ENCODE peak calls at places on chromosomes 11 and 22, in nine cellular contexts. Y is CD8-positive, alpha-beta T cell; A is cardiac fibroblast; I is transverse colon; V is nephron progenitor cell; K is IMR-90; G is heart left ventricle; M is MM.1S; Q is NB4. F is an unnamed sample.

GRCh38 chr11:8983552-8983951 is 19.3 kb upstream of the TMEM9B start:
- DNase-seq in Y (no peak), A (no peak), I (no peak), V (no peak), K (no peak), G (no peak), M (no peak), Q (no peak), F (no peak)

GRCh38 chr11:88179966-88180629 is 4.9 kb upstream of the RAB38 start:
- DNase-seq in Y (no peak), A (peak), I (no peak), V (no peak), K (peak), G (no peak), M (no peak), Q (no peak), F (no peak)

GRCh38 chr22:40065981-40066380 is 71.2 kb downstream of the FAM83F start:
- DNase-seq in Y (no peak), A (no peak), I (no peak), V (no peak), K (no peak), G (no peak), M (no peak), Q (no peak), F (no peak)

GRCh38 chr22:22730655-22731373 is 86.4 kb downstream of the GGTLC2 start:
- DNase-seq in Y (no peak), A (no peak), I (no peak), V (no peak), K (no peak), G (no peak), M (no peak), Q (no peak), F (no peak)

GRCh38 chr11:19164230-19164855 is 37.4 kb downstream of the CSRP3 start:
- DNase-seq in Y (no peak), A (no peak), I (no peak), V (no peak), K (no peak), G (no peak), M (no peak), Q (no peak), F (no peak)

GRCh38 chr11:6437993-6438392 is 2.8 kb downstream of the HPX start:
- DNase-seq in Y (no peak), A (no peak), I (no peak), V (no peak), K (no peak), G (no peak), M (no peak), Q (peak), F (no peak)

GRCh38 chr22:20001082-20001638 is 15.5 kb downstream of the ARVCF start:
- DNase-seq in Y (no peak), A (peak), I (no peak), V (no peak), K (peak), G (no peak), M (no peak), Q (peak), F (no peak)

GRCh38 chr22:41285441-41285819 is 557 bp downstream of the RANGAP1 start:
- DNase-seq in Y (peak), A (peak), I (peak), V (peak), K (peak), G (peak), M (peak), Q (peak), F (peak)

GRCh38 chr11:131999084-131999483 is 628.7 kb downstream of the NTM start:
- DNase-seq in Y (no peak), A (peak), I (no peak), V (no peak), K (no peak), G (no peak), M (no peak), Q (no peak), F (no peak)

GRCh38 chr11:131408011-131408640 is 37.7 kb downstream of the NTM start:
- DNase-seq in Y (no peak), A (no peak), I (no peak), V (peak), K (peak), G (no peak), M (peak), Q (peak), F (peak)

GRCh38 chr11:57467508-57468157 is 7.3 kb downstream of the RTN4RL2 start:
- DNase-seq in Y (no peak), A (no peak), I (no peak), V (no peak), K (no peak), G (no peak), M (no peak), Q (no peak), F (no peak)

GRCh38 chr11:12403995-12404345 is 26.6 kb downstream of the PARVA start:
- DNase-seq in Y (no peak), A (no peak), I (no peak), V (no peak), K (no peak), G (no peak), M (no peak), Q (no peak), F (no peak)

GRCh38 chr11:116540645-116541044 is 232.1 kb downstream of the BUD13 start:
- DNase-seq in Y (no peak), A (no peak), I (no peak), V (no peak), K (no peak), G (no peak), M (no peak), Q (no peak), F (no peak)

GRCh38 chr11:78030429-78031325 is 7.6 kb upstream of the KCTD14 start:
- DNase-seq in Y (no peak), A (peak), I (peak), V (no peak), K (peak), G (peak), M (no peak), Q (no peak), F (no peak)

GRCh38 chr11:125570952-125571351 is 1.7 kb downstream of the EI24 start:
- DNase-seq in Y (no peak), A (no peak), I (no peak), V (no peak), K (no peak), G (no peak), M (no peak), Q (no peak), F (no peak)

GRCh38 chr22:32354360-32355351 is 3.0 kb upstream of the RFPL3 start:
- DNase-seq in Y (no peak), A (peak), I (no peak), V (no peak), K (peak), G (no peak), M (no peak), Q (peak), F (no peak)

GRCh38 chr11:46243796-46244109 is 33.7 kb upstream of the CREB3L1 start:
- DNase-seq in Y (no peak), A (no peak), I (no peak), V (no peak), K (no peak), G (no peak), M (no peak), Q (no peak), F (no peak)
- TF ChIP-seq CTCF in Y (no peak), A (no peak), I (no peak), V (no peak), K (no peak), G (no peak), M (no peak), Q (no peak), F (no peak)

GRCh38 chr11:92388380-92388779 is 163.8 kb downstream of the FAT3 start:
- DNase-seq in Y (no peak), A (peak), I (no peak), V (no peak), K (no peak), G (no peak), M (no peak), Q (no peak), F (no peak)
- TF ChIP-seq CTCF in Y (no peak), A (peak), I (no peak), V (peak), K (no peak), G (peak), M (no peak), Q (no peak), F (peak)

GRCh38 chr22:29641052-29641780 is 37.8 kb downstream of the NF2 start:
- DNase-seq in Y (no peak), A (no peak), I (peak), V (no peak), K (peak), G (no peak), M (peak), Q (no peak), F (no peak)
- TF ChIP-seq CTCF in Y (no peak), A (no peak), I (no peak), V (no peak), K (no peak), G (no peak), M (no peak), Q (no peak), F (no peak)

DNA sequence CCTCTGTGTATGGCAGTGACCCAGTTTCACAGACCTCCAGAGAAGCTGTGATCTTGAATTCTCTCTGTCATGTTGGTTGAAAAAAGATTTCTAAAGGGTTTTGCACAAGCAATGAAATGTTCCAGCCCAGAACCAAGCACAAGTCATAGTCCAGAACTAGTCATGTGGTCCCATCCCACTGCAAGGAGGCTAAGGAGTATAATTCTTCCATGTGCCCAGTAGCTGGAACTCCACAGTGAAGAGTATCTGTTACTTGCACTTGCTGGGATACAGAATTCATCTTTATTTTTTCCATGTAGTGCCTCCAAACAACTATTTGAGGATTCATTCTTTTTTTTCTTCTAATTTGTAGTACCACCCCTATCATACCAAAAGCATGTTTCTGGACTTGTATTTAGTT is 9.9 kb upstream of the MMP8 start:
- DNase-seq in Y (no peak), A (no peak), I (no peak), V (no peak), K (no peak), G (no peak), M (no peak), Q (no peak), F (no peak)
- TF ChIP-seq CTCF in Y (no peak), A (no peak), I (no peak), V (no peak), K (no peak), G (no peak), M (no peak), Q (no peak), F (no peak)

GRCh38 chr11:128450882-128451647 is 136.3 kb downstream of the ETS1 start:
- DNase-seq in Y (no peak), A (no peak), I (no peak), V (no peak), K (no peak), G (no peak), M (no peak), Q (no peak), F (no peak)

GRCh38 chr11:128448981-128449713 is 138.2 kb downstream of the ETS1 start:
- DNase-seq in Y (no peak), A (peak), I (no peak), V (no peak), K (no peak), G (no peak), M (no peak), Q (no peak), F (no peak)

GRCh38 chr11:128447233-128447632 is 140.1 kb downstream of the ETS1 start:
- DNase-seq in Y (no peak), A (no peak), I (no peak), V (no peak), K (no peak), G (no peak), M (no peak), Q (no peak), F (no peak)

GRCh38 chr11:128451651-128452470 is 135.5 kb downstream of the ETS1 start:
- DNase-seq in Y (no peak), A (peak), I (peak), V (no peak), K (peak), G (peak), M (no peak), Q (no peak), F (no peak)

DNA sequence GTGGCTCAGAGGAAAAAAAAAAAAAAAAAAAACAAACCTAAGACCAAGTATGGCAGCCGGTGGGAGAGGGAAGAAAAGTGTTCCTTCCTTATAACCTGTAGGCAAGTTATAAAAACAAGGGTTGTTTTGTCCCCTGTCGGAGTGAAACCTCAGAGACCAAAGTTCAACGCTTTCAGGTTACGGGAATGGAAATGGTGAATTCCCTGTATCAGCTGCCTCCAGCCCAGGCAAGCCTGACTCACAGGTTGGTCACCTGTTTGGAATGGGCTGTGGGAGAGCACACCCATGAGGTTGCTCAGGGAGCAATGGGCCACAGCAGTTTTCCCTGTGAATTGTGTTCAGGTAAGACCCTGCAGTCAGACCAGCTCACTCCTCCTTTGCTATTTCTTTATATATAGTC is 138.9 kb downstream of the ETS1 start:
- DNase-seq in Y (no peak), A (peak), I (peak), V (no peak), K (peak), G (no peak), M (no peak), Q (no peak), F (no peak)
- TF ChIP-seq CTCF in Y (no peak), A (no peak), I (no peak), V (no peak), K (peak), G (no peak), M (no peak), Q (no peak), F (no peak)

F was measured in glutamatergic neuron.